ENCODE peak calls at places on chromosomes 12 and 14, in five cellular contexts. B is H1, P is GM12878, Y is HepG2, M is K562. E is an unnamed sample.

GRCh38 chr12:61301817-61302216 is 958.4 kb upstream of the USP15 start:
- DNase-seq in M (no peak), B (no peak), Y (no peak), P (no peak), E (no peak)

GRCh38 chr14:26917086-26917485 is 319.3 kb upstream of the NOVA1 start:
- DNase-seq in M (peak; percentile 16), P (no peak), B (no peak), Y (peak; percentile 28), E (peak; percentile 6)

GRCh38 chr14:103072595-103073366 is 11.2 kb upstream of the LBHD2 start:
- DNase-seq in B (no peak), Y (no peak), M (peak; percentile 21), P (no peak), E (peak; percentile 91)

GRCh38 chr14:68981539-68981976 is 2.5 kb upstream of the ACTN1 start:
- DNase-seq in B (no peak), Y (no peak), M (no peak), P (no peak), E (no peak)

GRCh38 chr12:75694891-75695290 is 183.5 kb upstream of the KRR1 start:
- DNase-seq in B (no peak), M (no peak), Y (no peak), P (no peak), E (no peak)

GRCh38 chr12:54372113-54372806 is 8.0 kb upstream of the GPR84 start:
- DNase-seq in M (no peak), Y (no peak), B (no peak), P (no peak), E (no peak)

GRCh38 chr14:54572316-54572715 is 5.4 kb downstream of the SAMD4A start:
- DNase-seq in M (peak; percentile 46), B (no peak), Y (peak; percentile 41), P (no peak), E (no peak)

GRCh38 chr12:132595183-132595582 is 15.2 kb downstream of the LRCOL1 start:
- DNase-seq in M (no peak), P (no peak), B (no peak), Y (no peak), E (no peak)

GRCh38 chr14:32559595-32559994 is 230.5 kb downstream of the AKAP6 start:
- DNase-seq in Y (no peak), P (no peak), M (no peak), B (no peak), E (no peak)

GRCh38 chr14:97224016-97224415 is 426.8 kb downstream of the VRK1 start:
- DNase-seq in B (no peak), Y (no peak), M (no peak), P (no peak), E (no peak)

GRCh38 chr12:116534341-116535121 is 24.6 kb upstream of the MAP1LC3B2 start:
- DNase-seq in P (no peak), B (no peak), M (peak; percentile 37), Y (no peak), E (no peak)

GRCh38 chr14:99143126-99143525 is 128.9 kb downstream of the BCL11B start:
- DNase-seq in P (no peak), M (no peak), B (no peak), Y (no peak), E (no peak)

GRCh38 chr12:43480591-43480990 is 71.4 kb downstream of the ADAMTS20 start:
- DNase-seq in P (no peak), M (no peak), B (no peak), Y (no peak), E (no peak)

GRCh38 chr14:54981698-54982097 is 45.2 kb downstream of the WDHD1 start:
- DNase-seq in Y (no peak), M (no peak), B (no peak), P (no peak), E (peak; percentile 13)

GRCh38 chr12:51678086-51678724 is 87.2 kb downstream of the SCN8A start:
- DNase-seq in P (no peak), M (peak; percentile 65), B (no peak), Y (peak; percentile 50), E (peak; percentile 81)

GRCh38 chr12:68885381-68885780 is 47.6 kb downstream of the CPM start:
- DNase-seq in B (no peak), M (no peak), Y (no peak), P (no peak), E (no peak)

GRCh38 chr12:71397433-71397954 is 42.1 kb upstream of the LGR5 start:
- DNase-seq in P (no peak), M (no peak), B (no peak), Y (no peak), E (no peak)

GRCh38 chr14:79091381-79091963 is 921.3 kb downstream of the NRXN3 start:
- DNase-seq in B (no peak), P (no peak), M (no peak), Y (no peak), E (no peak)

GRCh38 chr12:18323159-18323558 is 61.8 kb downstream of the PIK3C2G start:
- DNase-seq in M (no peak), P (no peak), B (no peak), Y (no peak), E (no peak)

GRCh38 chr14:99264691-99265090 is 7.3 kb downstream of the BCL11B start:
- DNase-seq in B (no peak), Y (no peak), P (no peak), M (no peak), E (no peak)

GRCh38 chr12:106305376-106305775 is 2.8 kb downstream of the TCP11L2 start:
- DNase-seq in Y (no peak), P (no peak), M (no peak), B (no peak), E (no peak)

GRCh38 chr12:89029961-89030360 is 322.3 kb downstream of the DUSP6 start:
- DNase-seq in Y (no peak), M (no peak), B (no peak), P (no peak), E (no peak)

GRCh38 chr14:90739318-90740077 is 76.7 kb downstream of the TTC7B start:
- DNase-seq in P (no peak), M (no peak), B (no peak), Y (no peak), E (no peak)

GRCh38 chr12:42978718-42979117 is 389.2 kb upstream of the PRICKLE1 start:
- DNase-seq in M (no peak), Y (no peak), P (no peak), B (no peak), E (no peak)

GRCh38 chr12:53472183-53472582 is 20.3 kb downstream of the PCBP2 start:
- DNase-seq in M (no peak), B (no peak), Y (no peak), P (no peak), E (no peak)

GRCh38 chr12:22339691-22340090 is 5.2 kb upstream of the ST8SIA1 start:
- DNase-seq in P (no peak), Y (no peak), M (no peak), B (no peak), E (no peak)

GRCh38 chr14:101716956-101717662 is 44.4 kb upstream of the PPP2R5C start:
- DNase-seq in Y (no peak), P (no peak), B (no peak), M (peak; percentile 43), E (no peak)

GRCh38 chr12:128607606-128608005 is 216.2 kb downstream of the SLC15A4 start:
- DNase-seq in Y (no peak), P (no peak), M (no peak), B (no peak), E (no peak)

GRCh38 chr12:124273630-124274029 is 21.3 kb upstream of the RFLNA start:
- DNase-seq in B (peak; percentile 44), Y (peak; percentile 90), M (peak; percentile 82), P (peak; percentile 37), E (peak; percentile 66)

GRCh38 chr12:121766290-121767039 is 27.0 kb downstream of the RHOF start:
- DNase-seq in P (no peak), Y (no peak), M (no peak), B (no peak), E (no peak)

GRCh38 chr14:65824285-65824977 is 411.9 kb downstream of the FUT8 start:
- DNase-seq in P (peak; percentile 34), B (no peak), M (peak; percentile 60), Y (peak; percentile 57), E (peak; percentile 58)

GRCh38 chr14:55366271-55366670 is 45.4 kb downstream of the ATG14 start:
- DNase-seq in Y (no peak), P (no peak), M (no peak), B (no peak), E (no peak)

GRCh38 chr12:123843912-123844748 is 82.0 kb downstream of the DNAH10 start:
- DNase-seq in B (no peak), P (no peak), Y (no peak), M (peak; percentile 39), E (no peak)

GRCh38 chr12:62434504-62435336 is 31.9 kb upstream of the MON2 start:
- DNase-seq in P (no peak), M (no peak), B (no peak), Y (no peak), E (no peak)

GRCh38 chr12:48198619-48198973 is 4.5 kb downstream of the OR10AD1 start:
- DNase-seq in M (peak; percentile 54), B (no peak), P (no peak), Y (no peak), E (no peak)

GRCh38 chr12:54683388-54683787 is 35.2 kb upstream of the DCD start:
- DNase-seq in B (peak; percentile 46), P (no peak), M (no peak), Y (no peak), E (no peak)

GRCh38 chr12:54759751-54760150 is 94.6 kb upstream of the MUCL1 start:
- DNase-seq in M (peak; percentile 53), P (peak; percentile 7), B (peak; percentile 25), Y (peak; percentile 38), E (peak; percentile 56)

DNA sequence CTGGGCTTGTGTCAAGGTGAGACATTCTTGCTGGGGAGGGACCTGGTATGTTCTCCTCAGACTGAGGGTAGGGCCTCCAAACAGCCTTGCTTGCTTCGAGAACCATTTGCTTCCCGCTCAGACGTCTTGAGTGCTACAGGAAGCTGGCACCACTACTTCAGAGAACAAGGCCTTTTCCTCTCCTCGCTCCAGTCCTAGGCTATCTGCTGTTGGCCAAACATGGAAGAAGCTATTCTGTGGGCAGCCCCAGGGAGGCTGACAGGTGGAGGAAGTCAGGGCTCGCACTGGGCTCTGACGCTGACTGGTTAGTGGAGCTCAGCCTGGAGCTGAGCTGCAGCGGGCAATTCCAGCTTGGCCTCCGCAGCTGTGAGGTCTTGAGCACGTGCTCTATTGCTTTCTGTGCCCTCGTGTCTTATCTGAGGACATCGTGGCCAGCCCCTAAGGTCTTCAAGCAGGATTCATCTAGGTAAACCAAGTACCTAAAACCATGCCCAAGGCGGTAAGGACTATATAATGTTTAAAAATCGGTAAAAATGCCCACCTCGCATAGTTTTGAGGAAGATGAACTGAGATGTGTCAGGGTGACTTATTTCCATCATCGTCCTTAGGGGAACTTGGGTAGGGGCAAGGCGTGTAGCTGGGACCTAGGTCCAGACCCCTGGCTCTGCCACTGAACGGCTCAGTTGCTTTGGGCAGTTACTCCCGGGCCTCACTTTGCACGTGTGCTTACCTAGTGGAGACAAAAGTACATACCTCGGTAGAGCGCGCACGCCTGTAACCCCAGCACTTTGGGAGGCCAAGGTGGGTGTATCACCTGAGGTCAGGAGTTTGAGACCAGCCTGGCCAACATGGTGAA is 4.3 kb downstream of the GAPDH start:
- DNase-seq in P (no peak), Y (peak; percentile 6), B (no peak), M (peak; percentile 53), E (peak; percentile 67)
- TF ChIP-seq CHD2 in P (no peak), Y (no peak), B (peak; percentile 36), M (no peak), E (peak; percentile 3)

GRCh38 chr12:29314421-29314820 is 66.6 kb downstream of the ERGIC2 start:
- DNase-seq in M (no peak), P (no peak), Y (no peak), B (no peak), E (no peak)
- TF ChIP-seq KDM1A in M (no peak), P (no peak), Y (no peak), B (no peak), E (no peak)

GRCh38 chr14:22427771-22428228 is 161.2 kb downstream of the DAD1 start:
- DNase-seq in Y (peak; percentile 81), B (no peak), M (no peak), P (no peak), E (peak; percentile 13)
- TF ChIP-seq CHD2 in Y (no peak), B (no peak), M (no peak), P (no peak), E (no peak)

GRCh38 chr14:58587271-58587670 is 50.5 kb upstream of the DACT1 start:
- DNase-seq in B (no peak), M (no peak), Y (no peak), P (no peak), E (no peak)
- TF ChIP-seq KDM1A in B (no peak), M (no peak), Y (no peak), P (no peak), E (no peak)

E was measured in A549.